ENCODE peak calls at places on chromosomes 7 and 10, in four cellular contexts. D is A549, A is cardiac muscle cell, X is lower lobe of right lung. P is an unnamed sample.

GRCh38 chr7:80772347-80773101 is 134.1 kb downstream of the CD36 start:
- DNase-seq in D (no peak), A (no peak), X (no peak), P (peak; percentile 51)

GRCh38 chr10:46216836-46217748 is 69.7 kb upstream of the ANTXRL start:
- DNase-seq in D (no peak), A (peak; percentile 47), X (no peak), P (no peak)

GRCh38 chr10:50576245-50576815 is 47.4 kb downstream of the SGMS1 start:
- DNase-seq in D (no peak), A (peak; percentile 27), X (no peak), P (no peak)

GRCh38 chr10:70145666-70146488 is 623 bp downstream of the TYSND1 start:
- DNase-seq in D (peak; percentile 61), A (peak; percentile 61), X (peak; percentile 83), P (peak; percentile 87)

GRCh38 chr10:12262278-12262981 is 66.4 kb downstream of the CDC123 start:
- DNase-seq in D (no peak), A (no peak), X (no peak), P (no peak)

GRCh38 chr10:17483079-17483478 is 28.7 kb upstream of the ST8SIA6 start:
- DNase-seq in D (no peak), A (no peak), X (no peak), P (no peak)

GRCh38 chr7:82288769-82289535 is 154.6 kb downstream of the CACNA2D1 start:
- DNase-seq in D (no peak), A (peak; percentile 13), X (no peak), P (no peak)

GRCh38 chr10:91626936-91627335 is 5.9 kb downstream of the PPP1R3C start:
- DNase-seq in D (no peak), A (no peak), X (no peak), P (no peak)

GRCh38 chr10:96295475-96295874 is 8.8 kb upstream of the DNTT start:
- DNase-seq in D (no peak), A (no peak), X (no peak), P (no peak)

GRCh38 chr7:84055904-84056615 is 138.5 kb downstream of the SEMA3A start:
- DNase-seq in D (no peak), A (no peak), X (no peak), P (no peak)

GRCh38 chr10:59674211-59674836 is 35.3 kb downstream of the SLC16A9 start:
- DNase-seq in D (no peak), A (peak; percentile 36), X (no peak), P (no peak)

GRCh38 chr7:140165422-140165821 is 11.4 kb downstream of the KDM7A start:
- DNase-seq in D (no peak), A (peak; percentile 68), X (no peak), P (no peak)

GRCh38 chr10:85657478-85658113 is 709.0 kb downstream of the GRID1 start:
- DNase-seq in D (no peak), A (no peak), X (no peak), P (no peak)

GRCh38 chr7:41955475-41956243 is 252.8 kb upstream of the INHBA start:
- DNase-seq in D (peak; percentile 35), A (peak; percentile 100), X (peak; percentile 84), P (peak; percentile 94)

GRCh38 chr7:19098510-19098909 is 18.9 kb downstream of the TWIST1 start:
- DNase-seq in D (no peak), A (no peak), X (no peak), P (no peak)

GRCh38 chr7:19101911-19102310 is 15.5 kb downstream of the TWIST1 start:
- DNase-seq in D (no peak), A (no peak), X (no peak), P (no peak)

GRCh38 chr7:19097165-19097885 is 20.1 kb downstream of the TWIST1 start:
- DNase-seq in D (no peak), A (no peak), X (no peak), P (no peak)

GRCh38 chr7:19099924-19100323 is 17.5 kb downstream of the TWIST1 start:
- DNase-seq in D (no peak), A (no peak), X (no peak), P (no peak)

GRCh38 chr7:19099194-19099593 is 18.2 kb downstream of the TWIST1 start:
- DNase-seq in D (no peak), A (no peak), X (no peak), P (no peak)
- H3K27ac ChIP-seq in D (no peak overlapping the region), A (no peak overlapping the region), X (no peak overlapping the region), P (no peak overlapping the region)

DNA sequence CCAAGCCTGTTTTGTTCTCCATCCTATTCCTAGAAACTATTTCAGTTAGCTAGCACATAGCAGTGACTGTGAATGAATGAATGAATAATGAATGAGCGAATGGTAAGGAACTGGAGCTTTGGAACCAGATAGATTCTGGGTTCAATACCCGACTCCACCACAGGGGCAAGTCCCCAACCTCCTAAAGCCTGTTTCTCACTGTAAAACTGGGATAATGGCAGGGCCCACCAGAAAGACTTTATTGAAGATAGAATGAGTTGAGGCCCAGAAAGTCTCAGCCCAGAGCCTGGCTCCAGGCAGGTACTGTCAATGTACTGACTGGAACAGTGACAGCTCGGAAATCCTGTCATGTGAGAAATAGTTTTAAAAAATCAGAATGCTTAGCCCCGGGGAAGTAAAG is 1.1 kb upstream of the CDH23 start:
- DNase-seq in D (peak; percentile 69), A (no peak), X (no peak), P (peak; percentile 52)
- TF ChIP-seq CTCF in D (no peak), A (no peak), X (no peak), P (no peak)

DNA sequence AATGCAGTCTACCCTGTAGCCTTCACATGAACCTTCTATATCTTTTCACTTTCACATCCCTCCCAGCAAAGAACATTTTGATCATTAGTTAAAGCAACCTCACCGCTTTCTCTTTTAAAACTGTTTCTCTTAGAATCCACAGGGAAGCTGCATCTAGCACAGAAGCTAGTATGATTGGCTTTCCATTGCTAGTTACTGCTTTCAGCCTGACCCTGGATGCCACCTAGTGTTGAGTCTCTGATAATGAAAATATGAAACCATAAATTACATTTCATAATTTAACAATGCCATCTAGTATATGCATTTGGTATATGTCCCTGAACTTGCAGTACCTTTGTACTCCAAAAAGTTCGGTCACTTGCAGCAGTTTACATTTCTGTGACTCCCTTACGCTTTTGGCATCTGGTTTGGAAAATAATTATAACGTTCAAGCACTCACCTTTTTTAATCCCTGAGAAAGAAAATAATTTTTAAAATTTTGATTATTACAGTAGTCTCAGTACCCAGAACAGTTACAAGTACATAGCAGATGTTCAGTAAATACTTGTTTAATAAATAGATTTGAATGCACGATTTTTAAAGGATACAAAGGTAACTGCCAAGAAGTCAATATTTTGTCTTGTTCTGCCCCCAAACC is 22.7 kb downstream of the CISD1 start:
- DNase-seq in D (peak; percentile 15), A (peak; percentile 80), X (no peak), P (no peak)
- H3K27ac ChIP-seq in D (no peak overlapping the region), A (no peak overlapping the region), X (no peak overlapping the region), P (no peak overlapping the region)

DNA sequence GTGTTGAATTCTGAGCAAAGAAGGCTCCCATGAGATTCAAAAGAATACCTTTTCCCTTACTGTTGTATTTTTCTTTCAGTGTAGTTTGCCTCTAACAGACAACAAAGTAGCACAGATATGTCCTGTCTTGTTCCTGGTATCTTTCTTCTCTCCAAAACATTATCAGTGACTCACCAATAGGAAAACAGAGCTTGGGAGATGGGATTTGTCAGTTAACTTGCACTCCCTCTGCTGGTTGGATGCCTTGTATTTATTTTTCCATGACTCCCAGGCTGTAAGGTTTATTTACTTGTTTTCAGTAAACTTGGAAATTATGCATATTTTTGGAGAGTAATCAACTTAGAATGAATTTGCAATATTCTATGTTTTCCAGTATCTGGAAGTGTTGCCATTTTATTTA is 129.7 kb downstream of the SAMD9 start:
- DNase-seq in D (peak; percentile 8), A (peak; percentile 62), X (no peak), P (no peak)
- TF ChIP-seq CTCF in D (peak; percentile 23), A (peak; percentile 38), X (peak; percentile 31), P (peak; percentile 65)

GRCh38 chr7:108045154-108045553 is 42.2 kb upstream of the LAMB1 start:
- DNase-seq in D (no peak), A (peak; percentile 83), X (no peak), P (no peak)
- H3K27ac ChIP-seq in D (no peak overlapping the region), A (no peak overlapping the region), X (no peak overlapping the region), P (no peak overlapping the region)

GRCh38 chr7:101321491-101322401 is at the start of gene IFT22:
- DNase-seq in D (peak; percentile 86), A (peak; percentile 93), X (peak; percentile 95), P (peak; percentile 97)
- TF ChIP-seq CTCF in D (peak; percentile 65), A (peak; percentile 54), X (no peak), P (peak; percentile 71)

DNA sequence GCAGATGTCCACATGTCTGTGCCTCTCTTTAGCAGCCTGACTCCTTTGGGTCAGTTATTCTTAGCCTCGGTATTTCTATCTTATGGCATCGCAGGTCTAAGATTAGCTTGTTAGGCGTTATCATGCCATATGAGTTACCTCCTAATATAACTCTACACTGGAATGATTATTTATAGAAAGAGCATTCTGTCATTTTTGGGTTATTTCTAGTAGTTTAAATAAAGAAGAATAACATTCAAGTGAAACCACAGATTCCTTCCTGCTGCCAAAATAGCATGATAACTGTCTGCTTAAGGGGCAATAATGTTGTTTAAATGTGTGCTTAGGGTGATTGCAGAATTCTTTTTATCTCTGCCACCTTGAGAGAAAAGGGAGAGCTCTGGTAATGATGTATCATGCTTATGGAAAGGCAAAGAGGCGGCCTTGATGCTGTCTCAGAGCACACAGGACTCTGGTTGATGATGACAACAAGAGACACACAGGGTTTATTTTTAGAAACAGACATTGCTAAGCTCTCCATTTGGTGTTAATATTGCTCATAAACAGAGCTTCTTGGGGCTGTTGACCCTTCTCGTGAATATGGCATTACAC is 10.4 kb downstream of the HDAC9 start:
- DNase-seq in D (no peak), A (peak; percentile 22), X (no peak), P (no peak)
- H3K27ac ChIP-seq in D (no peak overlapping the region), A (peak overlapping the region; percentile 79), X (no peak overlapping the region), P (no peak overlapping the region)

DNA sequence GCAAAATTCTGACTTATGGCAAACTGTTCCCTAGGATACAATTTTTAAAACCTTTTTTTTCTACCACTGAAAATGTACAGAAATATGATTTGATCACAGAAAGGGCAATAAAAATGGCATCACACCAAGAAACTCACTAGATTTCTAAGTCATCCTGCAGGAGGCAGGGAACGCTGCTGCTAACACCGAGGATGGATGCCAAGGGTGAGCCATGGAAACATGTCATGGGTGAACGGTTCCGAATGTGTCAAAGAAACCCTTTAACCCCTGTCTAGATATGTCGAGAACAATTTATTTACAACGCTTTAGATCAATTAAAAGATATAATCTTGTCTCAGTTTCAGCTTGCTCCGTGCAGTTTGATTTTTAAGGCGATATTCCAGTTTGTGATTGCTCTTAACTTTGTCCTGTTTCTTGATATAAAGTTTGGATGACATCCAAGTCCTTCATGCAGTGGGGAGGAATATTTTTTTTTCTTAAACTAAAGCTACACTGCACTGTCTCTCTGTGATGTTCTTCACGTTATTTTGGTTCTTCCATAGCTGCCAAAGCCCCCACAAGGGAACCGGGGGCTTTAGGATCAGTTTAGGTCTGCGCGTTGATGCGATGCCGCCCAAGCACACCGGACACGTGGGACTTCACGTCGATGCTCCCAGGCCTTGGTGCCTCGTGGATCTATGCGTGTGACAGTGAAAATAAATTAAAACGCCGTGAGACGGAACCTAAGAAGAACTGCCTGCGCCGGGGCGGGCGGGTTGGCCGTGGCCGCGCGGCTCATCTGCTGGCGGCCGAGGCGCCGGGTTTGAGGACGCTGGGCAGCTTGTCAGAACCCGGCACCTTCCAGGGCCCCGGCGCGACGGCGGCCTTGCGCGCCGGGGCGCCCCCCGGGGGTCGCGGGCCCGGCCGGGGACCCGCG is 220.2 kb downstream of the PHTF2 start:
- DNase-seq in D (peak; percentile 14), A (peak; percentile 68), X (peak; percentile 51), P (no peak)
- TF ChIP-seq CTCF in D (no peak), A (no peak), X (no peak), P (peak; percentile 12)

GRCh38 chr7:154695836-154696235 is 307.1 kb downstream of the PAXIP1 start:
- DNase-seq in D (no peak), A (no peak), X (no peak), P (no peak)
- H3K27ac ChIP-seq in D (no peak overlapping the region), A (no peak overlapping the region), X (no peak overlapping the region), P (no peak overlapping the region)

P was measured in endodermal cell.